ENCODE peak calls at places on chromosomes 1 and 21, in seven cellular contexts. One of them, this sample, is unnamed.

GRCh38 chr1:53321366-53321765 is 6.5 kb downstream of the LRP8 start:
- DNase-seq in A549: peak; percentile 26
- DNase-seq in lower lobe of right lung: peak; percentile 20
- DNase-seq in PC-9: no peak
- DNase-seq in GM13977: no peak
- DNase-seq in adrenal gland: no peak
- DNase-seq in GM10248: no peak
- DNase-seq in this sample: peak; percentile 29

GRCh38 chr21:44740721-44741120 is 29.3 kb upstream of the TSPEAR start:
- DNase-seq in PC-9: no peak
- DNase-seq in GM13977: no peak
- DNase-seq in lower lobe of right lung: no peak
- DNase-seq in adrenal gland: no peak
- DNase-seq in GM10248: no peak
- DNase-seq in A549: no peak
- DNase-seq in this sample: no peak

GRCh38 chr1:15345711-15346355 is 63.9 kb upstream of the EFHD2 start:
- DNase-seq in A549: no peak
- DNase-seq in GM13977: peak; percentile 64
- DNase-seq in GM10248: peak; percentile 77
- DNase-seq in PC-9: peak; percentile 88
- DNase-seq in adrenal gland: peak; percentile 62
- DNase-seq in lower lobe of right lung: peak; percentile 86
- DNase-seq in this sample: peak; percentile 75

GRCh38 chr1:37989381-37989930 is 366 bp downstream of the SF3A3 start:
- DNase-seq in adrenal gland: peak; percentile 61
- DNase-seq in PC-9: no peak
- DNase-seq in lower lobe of right lung: peak; percentile 74
- DNase-seq in GM10248: no peak
- DNase-seq in A549: no peak
- DNase-seq in GM13977: no peak
- DNase-seq in this sample: peak; percentile 41

GRCh38 chr1:209485167-209485566 is 98.3 kb upstream of the CAMK1G start:
- DNase-seq in GM10248: no peak
- DNase-seq in adrenal gland: peak; percentile 72
- DNase-seq in GM13977: no peak
- DNase-seq in A549: no peak
- DNase-seq in lower lobe of right lung: no peak
- DNase-seq in PC-9: no peak
- DNase-seq in this sample: no peak

GRCh38 chr21:42569732-42570301 is 56.2 kb downstream of the SLC37A1 start:
- DNase-seq in GM10248: no peak
- DNase-seq in GM13977: no peak
- DNase-seq in lower lobe of right lung: peak; percentile 70
- DNase-seq in PC-9: no peak
- DNase-seq in A549: no peak
- DNase-seq in adrenal gland: no peak
- DNase-seq in this sample: no peak

GRCh38 chr1:38005195-38006007 is at the start of gene FHL3:
- DNase-seq in lower lobe of right lung: peak; percentile 74
- DNase-seq in A549: no peak
- DNase-seq in GM10248: peak; percentile 85
- DNase-seq in adrenal gland: peak; percentile 64
- DNase-seq in GM13977: peak; percentile 89
- DNase-seq in PC-9: no peak
- DNase-seq in this sample: peak; percentile 52

GRCh38 chr21:36235058-36235582 is 78.5 kb downstream of the DOP1B start:
- DNase-seq in lower lobe of right lung: no peak
- DNase-seq in GM10248: no peak
- DNase-seq in PC-9: peak; percentile 78
- DNase-seq in A549: no peak
- DNase-seq in GM13977: no peak
- DNase-seq in adrenal gland: peak; percentile 16
- DNase-seq in this sample: no peak

GRCh38 chr1:24727490-24728214 is 17.6 kb upstream of the CLIC4 start:
- DNase-seq in adrenal gland: peak; percentile 77
- DNase-seq in GM10248: peak; percentile 71
- DNase-seq in A549: no peak
- DNase-seq in lower lobe of right lung: peak; percentile 82
- DNase-seq in PC-9: no peak
- DNase-seq in GM13977: peak; percentile 71
- DNase-seq in this sample: peak; percentile 90

GRCh38 chr1:244826712-244827111 is 8.7 kb upstream of the COX20 start:
- DNase-seq in A549: no peak
- DNase-seq in GM10248: no peak
- DNase-seq in PC-9: no peak
- DNase-seq in GM13977: no peak
- DNase-seq in lower lobe of right lung: no peak
- DNase-seq in adrenal gland: no peak
- DNase-seq in this sample: no peak

GRCh38 chr1:23367451-23367790 is 2.2 kb downstream of the ZNF436 start:
- DNase-seq in GM13977: no peak
- DNase-seq in A549: no peak
- DNase-seq in PC-9: no peak
- DNase-seq in lower lobe of right lung: no peak
- DNase-seq in GM10248: no peak
- DNase-seq in adrenal gland: no peak
- DNase-seq in this sample: no peak

GRCh38 chr1:46492871-46493270 is 3.2 kb downstream of the DMBX1 start:
- DNase-seq in lower lobe of right lung: no peak
- DNase-seq in adrenal gland: no peak
- DNase-seq in PC-9: no peak
- DNase-seq in A549: no peak
- DNase-seq in GM10248: no peak
- DNase-seq in GM13977: no peak
- DNase-seq in this sample: no peak

DNA sequence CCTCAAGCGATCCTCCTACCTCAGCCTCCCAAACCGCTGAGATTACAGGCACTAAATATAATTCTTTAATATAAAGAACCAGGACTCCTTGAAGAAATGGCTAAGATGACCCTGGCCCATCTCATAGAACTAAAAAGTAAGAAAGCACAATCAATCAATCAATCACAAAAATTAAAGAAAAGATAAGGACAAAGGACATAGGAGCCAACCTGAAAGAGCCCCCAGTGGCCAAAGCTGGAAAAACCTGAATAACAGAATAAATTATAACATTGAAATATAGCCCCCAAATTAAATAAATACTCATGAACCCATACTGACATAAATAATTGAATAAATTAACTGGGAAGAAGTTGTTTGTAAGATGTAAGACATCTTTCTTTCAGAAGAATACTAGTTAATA is 8.9 kb downstream of the NUP210L start:
- DNase-seq in lower lobe of right lung: no peak
- DNase-seq in adrenal gland: no peak
- DNase-seq in GM13977: no peak
- DNase-seq in GM10248: no peak
- DNase-seq in A549: no peak
- DNase-seq in PC-9: no peak
- DNase-seq in this sample: no peak
- TF ChIP-seq CTCF in lower lobe of right lung: peak; percentile 20
- TF ChIP-seq CTCF in adrenal gland: peak; percentile 41
- TF ChIP-seq CTCF in GM13977: peak; percentile 28
- TF ChIP-seq CTCF in GM10248: no peak
- TF ChIP-seq CTCF in A549: no peak
- TF ChIP-seq CTCF in PC-9: peak; percentile 67
- TF ChIP-seq CTCF in this sample: peak; percentile 42

GRCh38 chr1:154330669-154331068 is 5.3 kb downstream of the ATP8B2 start:
- DNase-seq in GM13977: no peak
- DNase-seq in GM10248: no peak
- DNase-seq in adrenal gland: no peak
- DNase-seq in PC-9: no peak
- DNase-seq in A549: no peak
- DNase-seq in lower lobe of right lung: no peak
- DNase-seq in this sample: no peak

GRCh38 chr1:154337253-154337894 is 12.0 kb downstream of the ATP8B2 start:
- DNase-seq in PC-9: no peak
- DNase-seq in GM13977: no peak
- DNase-seq in GM10248: no peak
- DNase-seq in adrenal gland: no peak
- DNase-seq in A549: no peak
- DNase-seq in lower lobe of right lung: no peak
- DNase-seq in this sample: no peak

GRCh38 chr1:154338875-154339274 is 13.6 kb downstream of the ATP8B2 start:
- DNase-seq in lower lobe of right lung: no peak
- DNase-seq in PC-9: no peak
- DNase-seq in GM13977: no peak
- DNase-seq in adrenal gland: no peak
- DNase-seq in GM10248: no peak
- DNase-seq in A549: no peak
- DNase-seq in this sample: no peak

GRCh38 chr1:154334647-154335350 is 9.5 kb downstream of the ATP8B2 start:
- DNase-seq in PC-9: no peak
- DNase-seq in lower lobe of right lung: peak; percentile 94
- DNase-seq in GM10248: peak; percentile 90
- DNase-seq in A549: peak; percentile 88
- DNase-seq in adrenal gland: peak; percentile 92
- DNase-seq in GM13977: peak; percentile 90
- DNase-seq in this sample: peak; percentile 92

GRCh38 chr1:154335351-154335714 is 10.0 kb downstream of the ATP8B2 start:
- DNase-seq in lower lobe of right lung: no peak
- DNase-seq in GM10248: no peak
- DNase-seq in PC-9: no peak
- DNase-seq in A549: no peak
- DNase-seq in adrenal gland: no peak
- DNase-seq in GM13977: no peak
- DNase-seq in this sample: no peak
- TF ChIP-seq CTCF in lower lobe of right lung: peak; percentile 28
- TF ChIP-seq CTCF in GM10248: peak; percentile 10
- TF ChIP-seq CTCF in PC-9: peak; percentile 56
- TF ChIP-seq CTCF in A549: peak; percentile 17
- TF ChIP-seq CTCF in adrenal gland: no peak
- TF ChIP-seq CTCF in GM13977: peak; percentile 4
- TF ChIP-seq CTCF in this sample: no peak

GRCh38 chr1:216310776-216311175 is 112.5 kb downstream of the USH2A start:
- DNase-seq in lower lobe of right lung: no peak
- DNase-seq in adrenal gland: peak; percentile 44
- DNase-seq in GM10248: peak; percentile 8
- DNase-seq in PC-9: no peak
- DNase-seq in GM13977: peak; percentile 5
- DNase-seq in A549: no peak
- DNase-seq in this sample: peak; percentile 33
- TF ChIP-seq CTCF in lower lobe of right lung: peak; percentile 42
- TF ChIP-seq CTCF in adrenal gland: peak; percentile 50
- TF ChIP-seq CTCF in GM10248: peak; percentile 36
- TF ChIP-seq CTCF in PC-9: peak; percentile 57
- TF ChIP-seq CTCF in GM13977: peak; percentile 50
- TF ChIP-seq CTCF in A549: no peak
- TF ChIP-seq CTCF in this sample: peak; percentile 56

GRCh38 chr1:212718499-212718898 is 18.9 kb upstream of the BATF3 start:
- DNase-seq in GM10248: no peak
- DNase-seq in adrenal gland: no peak
- DNase-seq in lower lobe of right lung: no peak
- DNase-seq in PC-9: no peak
- DNase-seq in A549: no peak
- DNase-seq in GM13977: no peak
- DNase-seq in this sample: no peak
- TF ChIP-seq CTCF in GM10248: no peak
- TF ChIP-seq CTCF in adrenal gland: peak; percentile 13
- TF ChIP-seq CTCF in lower lobe of right lung: no peak
- TF ChIP-seq CTCF in PC-9: no peak
- TF ChIP-seq CTCF in A549: no peak
- TF ChIP-seq CTCF in GM13977: no peak
- TF ChIP-seq CTCF in this sample: no peak

DNA sequence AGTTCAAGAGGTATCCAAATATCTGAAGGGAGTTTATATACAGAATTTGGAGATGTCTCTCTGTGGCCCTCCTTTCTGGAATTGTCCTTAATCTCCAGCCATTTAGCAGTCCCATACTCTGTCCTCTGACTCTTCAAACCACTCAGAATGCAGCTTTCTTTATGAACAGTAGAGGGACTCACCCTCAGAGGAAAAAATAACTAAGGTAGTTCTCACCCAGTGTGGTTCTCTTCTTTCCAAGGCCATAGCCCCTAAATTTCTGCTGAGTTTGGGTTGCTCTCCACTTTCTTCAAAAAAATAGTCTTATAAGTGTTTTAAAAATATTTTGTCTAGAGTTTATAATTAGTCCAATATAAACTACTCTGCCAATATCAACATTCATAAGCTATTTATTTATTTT is 369.7 kb downstream of the MATN1 start:
- DNase-seq in GM10248: no peak
- DNase-seq in lower lobe of right lung: no peak
- DNase-seq in GM13977: no peak
- DNase-seq in adrenal gland: no peak
- DNase-seq in PC-9: no peak
- DNase-seq in A549: no peak
- DNase-seq in this sample: no peak
- TF ChIP-seq CTCF in GM10248: no peak
- TF ChIP-seq CTCF in lower lobe of right lung: no peak
- TF ChIP-seq CTCF in GM13977: no peak
- TF ChIP-seq CTCF in adrenal gland: no peak
- TF ChIP-seq CTCF in PC-9: peak; percentile 33
- TF ChIP-seq CTCF in A549: no peak
- TF ChIP-seq CTCF in this sample: no peak